ENCODE peak calls at places on chromosomes 6 and 20, in eight cellular contexts. W, M, B, J, P, F, S and N are unnamed samples.
A peak's percentile ranks its signal among the peaks of the same experiment; 100 is the strongest.

GRCh38 chr6:6315660-6316059 is 4.8 kb downstream of the F13A1 start:
- DNase-seq in W (no peak), F (no peak), B (peak; percentile 44), P (no peak), J (no peak), M (no peak), S (peak; percentile 9), N (peak; percentile 53)

GRCh38 chr6:48111575-48111974 is 578 bp upstream of the PTCHD4 start:
- DNase-seq in W (no peak), M (no peak), F (no peak), P (no peak), S (no peak), J (no peak), B (peak; percentile 31), N (peak; percentile 30)

GRCh38 chr6:21740719-21741118 is 147.2 kb downstream of the SOX4 start:
- DNase-seq in P (no peak), W (no peak), F (peak; percentile 33), M (no peak), S (no peak), B (peak; percentile 51), J (no peak), N (peak; percentile 44)

GRCh38 chr6:105346052-105346451 is 56.8 kb downstream of the PREP start:
- DNase-seq in F (peak; percentile 79), P (no peak), S (no peak), M (no peak), J (no peak), B (peak; percentile 91), W (no peak), N (peak; percentile 87)

GRCh38 chr20:5078399-5078958 is 41.3 kb downstream of the PCNA start:
- DNase-seq in W (peak; percentile 74), B (peak; percentile 33), F (no peak), J (peak; percentile 76), P (no peak), S (no peak), M (peak; percentile 83), N (peak; percentile 62)

GRCh38 chr20:11047559-11047958 is 373.8 kb upstream of the JAG1 start:
- DNase-seq in S (no peak), M (no peak), J (no peak), B (peak; percentile 12), W (no peak), F (no peak), P (no peak), N (peak; percentile 94)

GRCh38 chr6:31473244-31473643 is 24.7 kb upstream of the MICB start:
- DNase-seq in J (no peak), B (no peak), F (no peak), W (no peak), M (no peak), S (no peak), P (no peak), N (no peak)

GRCh38 chr20:7123457-7123856 is 356.0 kb downstream of the BMP2 start:
- DNase-seq in F (no peak), B (no peak), W (no peak), J (no peak), M (no peak), S (no peak), P (no peak), N (no peak)

GRCh38 chr20:61803416-61803902 is 262.2 kb downstream of the TAF4 start:
- DNase-seq in S (no peak), M (peak; percentile 11), P (no peak), B (no peak), F (no peak), J (no peak), W (no peak), N (no peak)

GRCh38 chr6:44675449-44675848 is 287.9 kb downstream of the CDC5L start:
- DNase-seq in B (no peak), W (no peak), F (no peak), S (no peak), M (no peak), J (no peak), P (no peak), N (peak; percentile 86)

GRCh38 chr6:76885861-76886301 is 577.4 kb downstream of the HTR1B start:
- DNase-seq in F (no peak), P (no peak), M (no peak), S (no peak), J (no peak), W (no peak), B (peak; percentile 39), N (peak; percentile 77)

GRCh38 chr20:34390769-34391447 is 27.8 kb downstream of the ITCH start:
- DNase-seq in S (peak; percentile 71), J (peak; percentile 65), F (peak; percentile 67), M (peak; percentile 50), W (peak; percentile 59), B (peak; percentile 80), P (no peak), N (peak; percentile 88)

GRCh38 chr20:45366192-45366591 is 3.2 kb downstream of the SYS1 start:
- DNase-seq in B (no peak), P (no peak), S (no peak), J (no peak), W (no peak), M (no peak), F (no peak), N (no peak)

GRCh38 chr6:43772571-43773049 is 2.6 kb downstream of the VEGFA start:
- DNase-seq in F (no peak), B (no peak), S (no peak), P (no peak), M (no peak), W (no peak), J (no peak), N (no peak)

GRCh38 chr6:149962461-149963211 is 1.1 kb upstream of the ULBP1 start:
- DNase-seq in B (no peak), M (no peak), P (no peak), J (no peak), W (no peak), S (no peak), F (no peak), N (no peak)

GRCh38 chr6:127120787-127121636 is 2.5 kb downstream of the RSPO3 start:
- DNase-seq in W (peak; percentile 81), P (peak; percentile 72), B (peak; percentile 88), M (peak; percentile 79), J (peak; percentile 79), S (peak; percentile 49), F (peak; percentile 29), N (peak; percentile 83)

GRCh38 chr20:59163641-59164530 is at the start of gene ZNF831:
- DNase-seq in S (no peak), M (no peak), J (no peak), W (no peak), F (no peak), B (no peak), P (no peak), N (no peak)

GRCh38 chr20:44475372-44475693 is 341 bp upstream of the TTPAL start:
- DNase-seq in J (no peak), B (no peak), P (no peak), S (no peak), F (no peak), W (no peak), M (no peak), N (no peak)

GRCh38 chr6:108927927-108928326 is 79.7 kb downstream of the ARMC2 start:
- DNase-seq in P (no peak), B (no peak), W (no peak), M (no peak), F (no peak), J (no peak), S (no peak), N (peak; percentile 74)

GRCh38 chr20:38963745-38964144 is 1.6 kb downstream of the DHX35 start:
- DNase-seq in F (no peak), S (no peak), P (no peak), M (no peak), B (no peak), J (no peak), W (no peak), N (no peak)

GRCh38 chr20:38961530-38962043 is 557 bp upstream of the DHX35 start:
- DNase-seq in J (no peak), F (no peak), S (no peak), W (no peak), B (no peak), M (no peak), P (no peak), N (no peak)

GRCh38 chr20:38962044-38962897 is at the start of gene DHX35:
- DNase-seq in B (peak; percentile 97), P (peak; percentile 100), S (peak; percentile 81), J (peak; percentile 99), M (peak; percentile 99), F (peak; percentile 83), W (peak; percentile 98), N (peak; percentile 98)

GRCh38 chr20:38965264-38965663 is 3.1 kb downstream of the DHX35 start:
- DNase-seq in F (no peak), W (no peak), M (no peak), J (no peak), S (no peak), B (no peak), P (no peak), N (no peak)

GRCh38 chr20:38962898-38963484 is 847 bp downstream of the DHX35 start:
- DNase-seq in M (no peak), J (no peak), P (no peak), S (no peak), W (no peak), F (no peak), B (no peak), N (no peak)
- TF ChIP-seq CTCF in M (no peak), J (no peak), P (no peak), S (no peak), W (no peak), F (no peak), B (no peak), N (no peak)

DNA sequence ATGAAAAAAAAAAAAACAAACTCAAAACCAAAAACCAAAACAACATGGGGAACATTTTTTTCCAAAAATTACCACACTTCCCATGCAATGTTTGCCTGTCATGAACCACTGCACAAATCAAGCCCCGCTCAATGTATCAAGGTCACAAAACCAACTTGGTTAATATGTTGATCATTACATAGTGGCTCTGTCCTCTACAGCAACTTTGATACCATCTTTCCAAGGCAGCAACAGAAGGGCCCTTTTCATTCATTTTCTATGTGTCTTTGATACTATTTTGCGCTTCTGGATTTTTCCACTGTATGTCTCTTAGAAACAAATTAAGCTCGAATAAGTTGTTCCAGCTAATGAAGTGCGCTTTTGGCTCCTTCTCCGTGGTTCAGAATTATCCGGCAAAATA is 1.5 kb downstream of the ZHX3 start:
- DNase-seq in P (no peak), J (no peak), F (no peak), S (no peak), B (no peak), M (no peak), W (no peak), N (no peak)
- H3K4me3 ChIP-seq in P (peak overlapping the region; percentile 96), J (peak overlapping the region; percentile 87), F (peak overlapping the region; percentile 90), S (peak overlapping the region; percentile 88), B (peak overlapping the region; percentile 89), M (peak overlapping the region; percentile 79), W (no peak overlapping the region), N (peak overlapping the region; percentile 60)

GRCh38 chr6:11264100-11264499 is 31.6 kb upstream of the NEDD9 start:
- DNase-seq in J (no peak), P (no peak), B (no peak), W (no peak), F (no peak), S (no peak), M (no peak), N (no peak)
- TF ChIP-seq CTCF in J (no peak), P (no peak), B (no peak), W (no peak), F (no peak), S (no peak), M (no peak), N (no peak)

DNA sequence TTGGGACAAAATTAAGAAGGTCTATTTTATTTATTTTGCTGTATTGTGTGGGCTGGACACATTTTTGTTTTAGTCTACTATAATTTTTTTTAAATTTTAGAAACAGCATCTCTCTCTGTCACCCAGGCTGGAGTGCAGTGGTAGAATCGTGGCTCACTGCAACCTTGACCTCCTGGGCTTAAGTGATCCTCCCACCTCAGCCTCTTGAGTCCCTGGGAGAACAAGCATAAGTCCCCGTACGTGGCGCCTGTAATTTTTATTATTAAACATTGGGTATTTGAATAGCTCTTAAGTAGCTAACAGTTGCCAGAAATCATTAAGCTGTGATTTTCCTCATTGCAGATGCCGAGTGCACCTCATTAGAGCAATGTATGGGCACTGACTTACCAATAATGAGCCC is 10.4 kb upstream of the MAS1 start:
- DNase-seq in M (no peak), S (no peak), J (no peak), W (peak; percentile 35), P (no peak), F (no peak), B (no peak), N (no peak)
- H3K4me3 ChIP-seq in M (no peak overlapping the region), S (no peak overlapping the region), J (no peak overlapping the region), W (no peak overlapping the region), P (no peak overlapping the region), F (no peak overlapping the region), B (no peak overlapping the region), N (no peak overlapping the region)